ENCODE peak calls at places on chromosomes 5 and 9, in nine cellular contexts. J, U, Z, E, H, L, M, S and B are unnamed samples.

GRCh38 chr9:98517710-98518109 is 191.0 kb downstream of the GABBR2 start:
- DNase-seq in U (no peak), E (no peak), M (no peak), Z (no peak), L (no peak), H (no peak), J (no peak), S (no peak), B (no peak)

GRCh38 chr9:98575379-98576346 is 133.1 kb downstream of the GABBR2 start:
- DNase-seq in Z (no peak), J (peak), M (no peak), L (no peak), H (peak), S (no peak), U (peak), E (no peak), B (peak)

GRCh38 chr9:4862506-4863250 is 69.9 kb downstream of the RCL1 start:
- DNase-seq in J (peak), S (no peak), E (no peak), H (peak), U (no peak), L (no peak), Z (no peak), M (peak), B (no peak)

GRCh38 chr9:470041-470781 is 255.5 kb downstream of the DOCK8 start:
- DNase-seq in U (peak), S (peak), J (peak), L (peak), M (peak), E (peak), H (peak), Z (peak), B (peak)

GRCh38 chr9:126777733-126778132 is 27.1 kb upstream of the ZBTB43 start:
- DNase-seq in Z (no peak), M (no peak), E (no peak), H (no peak), J (no peak), S (no peak), L (no peak), U (no peak), B (no peak)

GRCh38 chr9:129442791-129443511 is 177.9 kb downstream of the C9orf50 start:
- DNase-seq in S (no peak), E (no peak), M (no peak), Z (no peak), J (no peak), U (no peak), H (no peak), L (no peak), B (no peak)

GRCh38 chr5:169838688-169839087 is 141.6 kb downstream of the INSYN2B start:
- DNase-seq in Z (no peak), L (no peak), H (no peak), U (no peak), M (no peak), E (no peak), S (no peak), J (no peak), B (no peak)

GRCh38 chr9:125437771-125438221 is 176.2 kb downstream of the GAPVD1 start:
- DNase-seq in J (no peak), Z (no peak), E (no peak), H (no peak), L (no peak), U (no peak), M (no peak), S (no peak), B (no peak)

GRCh38 chr9:129854588-129855110 is 19.4 kb downstream of the USP20 start:
- DNase-seq in Z (no peak), H (no peak), E (no peak), J (no peak), U (peak), L (no peak), M (no peak), S (no peak), B (no peak)

GRCh38 chr9:71985070-71985956 is 73.9 kb downstream of the C9orf85 start:
- DNase-seq in E (no peak), U (no peak), L (no peak), H (no peak), Z (no peak), J (no peak), S (no peak), M (no peak), B (no peak)

GRCh38 chr9:127967151-127967809 is 13.5 kb downstream of the EEIG1 start:
- DNase-seq in L (no peak), M (peak), E (no peak), U (no peak), Z (no peak), S (no peak), H (no peak), J (no peak), B (no peak)

GRCh38 chr5:6542421-6543345 is 90.2 kb downstream of the NSUN2 start:
- DNase-seq in M (no peak), U (no peak), H (no peak), E (no peak), L (no peak), S (no peak), Z (no peak), J (no peak), B (no peak)

GRCh38 chr5:147737921-147738320 is 44.6 kb downstream of the JAKMIP2 start:
- DNase-seq in J (no peak), E (no peak), L (no peak), S (no peak), M (no peak), U (no peak), Z (no peak), H (no peak), B (no peak)

GRCh38 chr9:17810728-17811634 is 232.1 kb downstream of the SH3GL2 start:
- DNase-seq in U (peak), S (peak), E (no peak), M (no peak), H (peak), Z (no peak), J (peak), L (peak), B (peak)

GRCh38 chr9:122228906-122229837 is at the start of gene LHX6:
- DNase-seq in Z (no peak), H (no peak), S (no peak), J (peak), E (no peak), U (no peak), M (peak), L (no peak), B (no peak)